ENCODE peak calls at places on chromosome 11, in four cellular contexts. H is GM06990, W is ovary, E is cardiac fibroblast. K is an unnamed sample.

GRCh38 chr11:130480166-130480565 is 31.7 kb downstream of the ADAMTS15 start:
- DNase-seq in E (peak; percentile 90), H (no peak), W (no peak), K (no peak)

GRCh38 chr11:100791873-100792272 is 104.8 kb downstream of the ARHGAP42 start:
- DNase-seq in H (no peak), E (peak; percentile 13), W (no peak), K (no peak)

GRCh38 chr11:123561046-123561781 is 93.2 kb downstream of the SCN3B start:
- DNase-seq in W (peak; percentile 70), H (no peak), E (peak; percentile 40), K (peak; percentile 77)

GRCh38 chr11:88398372-88399140 is 61.0 kb upstream of the CTSC start:
- DNase-seq in E (no peak), W (no peak), H (no peak), K (no peak)

GRCh38 chr11:46529928-46530574 is 63.8 kb downstream of the AMBRA1 start:
- DNase-seq in H (no peak), E (no peak), W (no peak), K (no peak)

GRCh38 chr11:65437436-65438227 is 15.0 kb downstream of the NEAT1 start:
- DNase-seq in H (no peak), E (peak; percentile 68), W (no peak), K (no peak)

GRCh38 chr11:1705121-1706052 is 8.4 kb downstream of the KRTAP5-6 start:
- DNase-seq in H (no peak), W (no peak), E (no peak), K (no peak)

GRCh38 chr11:88552377-88553029 is 215.0 kb upstream of the CTSC start:
- DNase-seq in W (peak; percentile 16), E (peak; percentile 57), H (peak; percentile 13), K (no peak)

GRCh38 chr11:1479678-1480118 is 6.9 kb downstream of the MOB2 start:
- DNase-seq in H (no peak), W (peak; percentile 6), E (no peak), K (peak; percentile 42)

GRCh38 chr11:73478737-73479347 is 102.6 kb downstream of the RELT start:
- DNase-seq in W (no peak), E (peak; percentile 44), H (no peak), K (no peak)

GRCh38 chr11:122167100-122167499 is 51.1 kb upstream of the BLID start:
- DNase-seq in H (no peak), W (no peak), E (peak; percentile 88), K (no peak)

GRCh38 chr11:23540101-23540561 is 679.9 kb upstream of the CCDC179 start:
- DNase-seq in E (peak; percentile 49), H (no peak), W (no peak), K (no peak)

GRCh38 chr11:20597137-20597923 is 2.1 kb upstream of the SLC6A5 start:
- DNase-seq in W (no peak), E (no peak), H (no peak), K (no peak)

GRCh38 chr11:122140535-122140934 is 24.5 kb upstream of the BLID start:
- DNase-seq in H (no peak), W (no peak), E (peak; percentile 52), K (no peak)

GRCh38 chr11:13329670-13330401 is 52.2 kb downstream of the BMAL1 start:
- DNase-seq in E (peak; percentile 49), W (no peak), H (no peak), K (no peak)